ENCODE peak calls at places on chromosomes 2 and 18, in six cellular contexts. One of them, this sample, is unnamed.
A peak's percentile ranks its signal among the peaks of the same experiment; 100 is the strongest.

GRCh38 chr2:180979086-180979934 is 1.1 kb upstream of the UBE2E3 start:
- DNase-seq in endothelial cell: no peak
- DNase-seq in cardiac fibroblast: peak; percentile 86
- DNase-seq in astrocyte of the spinal cord: peak; percentile 71
- DNase-seq in right lobe of liver: no peak
- DNase-seq in heart left ventricle: no peak
- DNase-seq in this sample: peak; percentile 14

GRCh38 chr2:37911296-37911888 is 13.7 kb upstream of the RMDN2 start:
- DNase-seq in astrocyte of the spinal cord: no peak
- DNase-seq in endothelial cell: no peak
- DNase-seq in cardiac fibroblast: peak; percentile 29
- DNase-seq in right lobe of liver: no peak
- DNase-seq in heart left ventricle: no peak
- DNase-seq in this sample: no peak

GRCh38 chr2:31312898-31313297 is 78.9 kb downstream of the EHD3 start:
- DNase-seq in heart left ventricle: no peak
- DNase-seq in cardiac fibroblast: peak; percentile 60
- DNase-seq in astrocyte of the spinal cord: peak; percentile 62
- DNase-seq in endothelial cell: no peak
- DNase-seq in right lobe of liver: no peak
- DNase-seq in this sample: no peak

GRCh38 chr2:23484767-23485166 is 99.8 kb downstream of the KLHL29 start:
- DNase-seq in right lobe of liver: peak; percentile 4
- DNase-seq in endothelial cell: no peak
- DNase-seq in heart left ventricle: no peak
- DNase-seq in cardiac fibroblast: no peak
- DNase-seq in astrocyte of the spinal cord: no peak
- DNase-seq in this sample: no peak

GRCh38 chr2:57656198-57656597 is 390.4 kb upstream of the VRK2 start:
- DNase-seq in astrocyte of the spinal cord: no peak
- DNase-seq in endothelial cell: no peak
- DNase-seq in cardiac fibroblast: no peak
- DNase-seq in right lobe of liver: no peak
- DNase-seq in heart left ventricle: no peak
- DNase-seq in this sample: no peak

GRCh38 chr18:11149441-11150270 is at the start of gene PIEZO2:
- DNase-seq in astrocyte of the spinal cord: peak; percentile 46
- DNase-seq in heart left ventricle: peak; percentile 39
- DNase-seq in cardiac fibroblast: peak; percentile 28
- DNase-seq in right lobe of liver: peak; percentile 89
- DNase-seq in endothelial cell: peak; percentile 74
- DNase-seq in this sample: peak; percentile 93

GRCh38 chr2:2826621-2827020 is 495.5 kb upstream of the MYT1L start:
- DNase-seq in cardiac fibroblast: no peak
- DNase-seq in endothelial cell: no peak
- DNase-seq in astrocyte of the spinal cord: no peak
- DNase-seq in right lobe of liver: no peak
- DNase-seq in heart left ventricle: no peak
- DNase-seq in this sample: no peak

GRCh38 chr2:68237404-68237803 is 14.9 kb downstream of the PPP3R1 start:
- DNase-seq in right lobe of liver: no peak
- DNase-seq in endothelial cell: no peak
- DNase-seq in astrocyte of the spinal cord: no peak
- DNase-seq in cardiac fibroblast: peak; percentile 77
- DNase-seq in heart left ventricle: no peak
- DNase-seq in this sample: no peak

GRCh38 chr2:209496586-209496982 is 72.7 kb downstream of the MAP2 start:
- DNase-seq in endothelial cell: no peak
- DNase-seq in cardiac fibroblast: peak; percentile 80
- DNase-seq in heart left ventricle: no peak
- DNase-seq in astrocyte of the spinal cord: peak; percentile 77
- DNase-seq in right lobe of liver: no peak
- DNase-seq in this sample: no peak

GRCh38 chr2:10905872-10906143 is 5.9 kb upstream of the KCNF1 start:
- DNase-seq in astrocyte of the spinal cord: no peak
- DNase-seq in right lobe of liver: no peak
- DNase-seq in heart left ventricle: no peak
- DNase-seq in cardiac fibroblast: no peak
- DNase-seq in endothelial cell: no peak
- DNase-seq in this sample: no peak

GRCh38 chr2:69298261-69298660 is 88.8 kb downstream of the GFPT1 start:
- DNase-seq in right lobe of liver: no peak
- DNase-seq in astrocyte of the spinal cord: peak; percentile 94
- DNase-seq in heart left ventricle: no peak
- DNase-seq in endothelial cell: no peak
- DNase-seq in cardiac fibroblast: peak; percentile 96
- DNase-seq in this sample: no peak

DNA sequence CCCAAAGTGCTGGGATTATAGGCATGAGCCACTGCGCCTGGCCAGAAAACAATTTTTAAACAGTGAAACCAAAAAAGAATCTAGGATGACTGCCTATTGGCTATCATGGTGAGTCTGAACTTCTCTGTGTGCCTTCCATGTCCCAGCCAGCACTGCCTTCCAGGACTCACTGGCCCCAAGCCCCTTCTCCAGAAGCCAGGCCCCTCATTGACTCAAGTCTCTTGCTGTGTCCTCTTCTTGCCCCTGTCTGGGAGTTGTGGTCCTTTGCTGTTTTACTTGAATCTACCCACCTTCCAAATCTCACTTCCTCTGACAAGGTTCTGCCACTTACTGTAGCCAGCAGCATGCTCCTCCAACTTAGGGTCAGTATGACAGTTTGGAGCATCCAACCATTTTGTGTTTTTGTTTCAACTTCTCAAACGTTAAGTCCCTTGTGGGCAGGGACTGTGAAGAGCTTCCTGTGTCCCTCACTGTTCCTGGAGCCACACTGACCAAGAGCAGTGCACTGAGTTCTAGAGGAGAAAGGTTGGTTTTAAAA is 41.7 kb downstream of the ST3GAL5 start:
- DNase-seq in right lobe of liver: no peak
- DNase-seq in heart left ventricle: no peak
- DNase-seq in cardiac fibroblast: no peak
- DNase-seq in endothelial cell: no peak
- DNase-seq in astrocyte of the spinal cord: no peak
- DNase-seq in this sample: no peak
- TF ChIP-seq CTCF in right lobe of liver: no peak
- TF ChIP-seq CTCF in heart left ventricle: no peak
- TF ChIP-seq CTCF in cardiac fibroblast: no peak
- TF ChIP-seq CTCF in endothelial cell: no peak
- TF ChIP-seq CTCF in astrocyte of the spinal cord: no peak
- TF ChIP-seq CTCF in this sample: no peak

DNA sequence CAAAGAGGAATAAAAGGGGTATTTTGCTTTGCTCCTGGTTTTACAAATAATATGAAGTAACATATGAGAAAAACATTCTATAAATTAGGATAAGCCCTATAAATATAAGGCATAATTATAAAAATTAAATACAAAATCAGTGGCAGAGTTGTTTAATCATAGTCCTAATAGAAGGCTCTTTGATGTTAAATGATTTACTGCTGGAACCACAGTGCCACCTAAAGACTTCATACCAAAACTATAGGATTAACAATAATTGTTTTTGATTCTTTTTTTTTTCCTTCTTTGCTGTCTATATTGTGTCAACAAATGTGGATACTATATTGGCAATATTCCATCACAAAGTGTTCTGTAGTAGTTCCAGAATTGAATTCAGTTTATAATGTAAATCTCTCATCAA is 837.7 kb upstream of the SLC39A10 start:
- DNase-seq in right lobe of liver: no peak
- DNase-seq in astrocyte of the spinal cord: no peak
- DNase-seq in cardiac fibroblast: peak; percentile 7
- DNase-seq in heart left ventricle: no peak
- DNase-seq in endothelial cell: no peak
- DNase-seq in this sample: no peak
- TF ChIP-seq CTCF in right lobe of liver: no peak
- TF ChIP-seq CTCF in astrocyte of the spinal cord: no peak
- TF ChIP-seq CTCF in cardiac fibroblast: no peak
- TF ChIP-seq CTCF in heart left ventricle: no peak
- TF ChIP-seq CTCF in endothelial cell: no peak
- TF ChIP-seq CTCF in this sample: no peak

GRCh38 chr2:130837175-130837810 is 579 bp downstream of the ARHGEF4 start:
- DNase-seq in cardiac fibroblast: no peak
- DNase-seq in right lobe of liver: no peak
- DNase-seq in heart left ventricle: no peak
- DNase-seq in astrocyte of the spinal cord: no peak
- DNase-seq in endothelial cell: no peak
- DNase-seq in this sample: no peak

GRCh38 chr2:130834091-130834922 is 2.4 kb upstream of the ARHGEF4 start:
- DNase-seq in astrocyte of the spinal cord: peak; percentile 35
- DNase-seq in cardiac fibroblast: peak; percentile 31
- DNase-seq in right lobe of liver: no peak
- DNase-seq in heart left ventricle: no peak
- DNase-seq in endothelial cell: no peak
- DNase-seq in this sample: no peak

GRCh38 chr2:130835766-130836015 is 1.0 kb upstream of the ARHGEF4 start:
- DNase-seq in heart left ventricle: no peak
- DNase-seq in right lobe of liver: no peak
- DNase-seq in endothelial cell: no peak
- DNase-seq in cardiac fibroblast: no peak
- DNase-seq in astrocyte of the spinal cord: no peak
- DNase-seq in this sample: no peak

GRCh38 chr2:130836501-130837174 is at the start of gene ARHGEF4:
- DNase-seq in endothelial cell: peak; percentile 51
- DNase-seq in right lobe of liver: peak; percentile 79
- DNase-seq in cardiac fibroblast: no peak
- DNase-seq in astrocyte of the spinal cord: no peak
- DNase-seq in heart left ventricle: no peak
- DNase-seq in this sample: peak; percentile 75

GRCh38 chr2:130834923-130835765 is 1.6 kb upstream of the ARHGEF4 start:
- DNase-seq in right lobe of liver: peak; percentile 11
- DNase-seq in cardiac fibroblast: no peak
- DNase-seq in endothelial cell: no peak
- DNase-seq in astrocyte of the spinal cord: no peak
- DNase-seq in heart left ventricle: no peak
- DNase-seq in this sample: no peak
- TF ChIP-seq CTCF in right lobe of liver: no peak
- TF ChIP-seq CTCF in cardiac fibroblast: no peak
- TF ChIP-seq CTCF in endothelial cell: no peak
- TF ChIP-seq CTCF in astrocyte of the spinal cord: no peak
- TF ChIP-seq CTCF in heart left ventricle: no peak
- TF ChIP-seq CTCF in this sample: no peak

DNA sequence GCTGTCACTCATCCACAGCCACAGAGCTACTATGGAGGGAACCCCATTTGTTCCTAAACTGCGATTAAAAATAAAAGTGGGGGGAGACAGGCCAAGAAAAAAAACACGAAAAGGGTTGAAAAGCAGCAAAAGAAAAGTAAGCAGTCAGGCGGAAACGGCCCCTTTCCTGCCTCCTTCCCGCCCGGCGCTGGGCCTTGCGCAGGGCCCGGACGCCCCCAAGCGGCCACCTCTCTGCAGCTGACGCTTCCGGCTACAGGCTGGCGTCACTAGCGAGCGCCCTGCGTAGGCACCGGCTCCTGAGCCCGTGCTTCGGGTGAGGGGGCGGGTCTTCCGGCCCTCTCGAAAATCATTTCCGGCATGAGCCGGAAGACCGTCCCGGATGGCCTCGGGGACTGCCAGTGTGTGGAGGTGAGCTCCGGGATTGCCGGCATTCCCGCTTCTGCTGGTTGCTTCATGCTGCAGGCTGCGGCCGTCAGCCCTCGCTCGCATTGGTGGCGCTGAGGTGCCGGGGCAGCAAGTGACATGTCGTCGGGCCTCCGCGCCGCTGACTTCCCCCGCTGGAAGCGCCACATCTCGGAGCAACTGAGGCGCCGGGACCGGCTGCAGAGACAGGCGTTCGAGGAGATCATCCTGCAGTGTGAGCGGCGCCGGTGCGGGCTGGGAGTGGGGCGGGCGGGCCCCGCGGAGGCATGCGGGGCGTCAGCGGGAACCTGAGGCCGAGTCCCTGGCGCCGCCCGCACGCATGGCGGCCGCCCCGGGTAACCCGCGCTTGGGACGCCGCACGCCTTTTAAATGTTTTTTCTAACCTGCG is at the start of gene ATG16L1:
- DNase-seq in right lobe of liver: peak; percentile 98
- DNase-seq in astrocyte of the spinal cord: peak; percentile 97
- DNase-seq in endothelial cell: peak; percentile 97
- DNase-seq in cardiac fibroblast: peak; percentile 95
- DNase-seq in heart left ventricle: peak; percentile 97
- DNase-seq in this sample: peak; percentile 99
- TF ChIP-seq CTCF in right lobe of liver: peak; percentile 97
- TF ChIP-seq CTCF in astrocyte of the spinal cord: peak; percentile 96
- TF ChIP-seq CTCF in endothelial cell: peak; percentile 77
- TF ChIP-seq CTCF in cardiac fibroblast: peak; percentile 86
- TF ChIP-seq CTCF in heart left ventricle: peak; percentile 98
- TF ChIP-seq CTCF in this sample: peak; percentile 94

GRCh38 chr2:127700527-127701192 is 637 bp upstream of the SFT2D3 start:
- DNase-seq in heart left ventricle: peak; percentile 68
- DNase-seq in cardiac fibroblast: no peak
- DNase-seq in astrocyte of the spinal cord: no peak
- DNase-seq in endothelial cell: peak; percentile 17
- DNase-seq in right lobe of liver: peak; percentile 92
- DNase-seq in this sample: peak; percentile 91
- TF ChIP-seq CTCF in heart left ventricle: no peak
- TF ChIP-seq CTCF in cardiac fibroblast: no peak
- TF ChIP-seq CTCF in astrocyte of the spinal cord: no peak
- TF ChIP-seq CTCF in endothelial cell: no peak
- TF ChIP-seq CTCF in right lobe of liver: no peak
- TF ChIP-seq CTCF in this sample: no peak

DNA sequence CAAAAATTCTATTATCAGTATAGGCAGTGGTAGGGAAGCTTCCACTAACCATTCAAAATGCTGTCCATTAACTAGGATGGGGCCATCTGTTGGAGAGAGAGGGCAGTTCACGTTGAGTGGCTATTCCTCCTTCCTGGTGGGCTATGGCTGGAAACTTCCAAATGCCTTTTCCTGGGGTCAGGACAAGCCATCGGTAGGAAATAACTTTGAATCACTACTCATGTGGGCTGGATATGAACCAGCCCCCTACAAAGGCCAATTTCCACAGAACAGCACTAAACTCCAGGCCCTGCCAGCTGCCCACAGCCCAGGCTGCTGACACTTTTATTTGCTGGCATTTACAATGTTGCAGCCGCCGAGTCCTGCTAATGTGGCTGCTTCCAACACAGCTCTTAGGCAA is 156.1 kb upstream of the HNRNPA3 start:
- DNase-seq in astrocyte of the spinal cord: no peak
- DNase-seq in right lobe of liver: no peak
- DNase-seq in heart left ventricle: no peak
- DNase-seq in cardiac fibroblast: no peak
- DNase-seq in endothelial cell: peak; percentile 29
- DNase-seq in this sample: no peak
- TF ChIP-seq CTCF in astrocyte of the spinal cord: peak; percentile 15
- TF ChIP-seq CTCF in right lobe of liver: no peak
- TF ChIP-seq CTCF in heart left ventricle: no peak
- TF ChIP-seq CTCF in cardiac fibroblast: no peak
- TF ChIP-seq CTCF in endothelial cell: peak; percentile 25
- TF ChIP-seq CTCF in this sample: no peak

GRCh38 chr2:108630567-108631405 is 88.5 kb upstream of the RANBP2 start:
- DNase-seq in right lobe of liver: no peak
- DNase-seq in cardiac fibroblast: peak; percentile 38
- DNase-seq in astrocyte of the spinal cord: no peak
- DNase-seq in heart left ventricle: no peak
- DNase-seq in endothelial cell: no peak
- DNase-seq in this sample: no peak
- TF ChIP-seq CTCF in right lobe of liver: no peak
- TF ChIP-seq CTCF in cardiac fibroblast: no peak
- TF ChIP-seq CTCF in astrocyte of the spinal cord: no peak
- TF ChIP-seq CTCF in heart left ventricle: no peak
- TF ChIP-seq CTCF in endothelial cell: no peak
- TF ChIP-seq CTCF in this sample: no peak

This sample was measured in GM20000.